ENCODE peak calls at places on chromosomes 11 and 22, in seven cellular contexts. T, H, Y, G, E, B and O are unnamed samples.
A peak's percentile ranks its signal among the peaks of the same experiment; 100 is the strongest.

GRCh38 chr11:134466909-134467567 is 55.0 kb upstream of the B3GAT1 start:
- DNase-seq in T (no peak), H (no peak), Y (no peak), G (no peak), B (no peak), E (no peak), O (no peak)

GRCh38 chr22:39980635-39981034 is 14.1 kb upstream of the FAM83F start:
- DNase-seq in B (no peak), G (no peak), T (no peak), Y (peak; percentile 55), H (no peak), E (no peak), O (no peak)

GRCh38 chr11:14593671-14594070 is 49.9 kb upstream of the PDE3B start:
- DNase-seq in T (no peak), B (no peak), Y (no peak), E (no peak), G (no peak), H (no peak), O (no peak)

GRCh38 chr11:92224394-92225205 is at the start of gene FAT3:
- DNase-seq in G (peak; percentile 73), B (peak; percentile 67), H (peak; percentile 79), Y (peak; percentile 43), T (peak; percentile 86), E (peak; percentile 21), O (peak; percentile 58)

GRCh38 chr11:116640641-116641402 is 132.0 kb downstream of the BUD13 start:
- DNase-seq in H (peak; percentile 86), Y (no peak), B (no peak), E (no peak), T (no peak), G (no peak), O (peak; percentile 81)

GRCh38 chr11:57775474-57775873 is 13.9 kb downstream of the CTNND1 start:
- DNase-seq in B (no peak), T (no peak), E (no peak), H (no peak), G (no peak), Y (no peak), O (no peak)

GRCh38 chr11:94528551-94528950 is 15.2 kb upstream of the FUT4 start:
- DNase-seq in T (no peak), E (no peak), H (no peak), G (no peak), B (no peak), Y (no peak), O (no peak)

GRCh38 chr11:59158206-59159068 is 13.5 kb upstream of the DTX4 start:
- DNase-seq in E (no peak), Y (peak; percentile 84), G (peak; percentile 40), T (peak; percentile 72), B (no peak), H (peak; percentile 74), O (peak; percentile 66)

GRCh38 chr11:128492461-128492860 is 94.9 kb downstream of the ETS1 start:
- DNase-seq in H (no peak), G (no peak), Y (peak; percentile 47), B (no peak), T (no peak), E (no peak), O (peak; percentile 36)

GRCh38 chr11:36388086-36388485 is 92.0 kb downstream of the PRR5L start:
- DNase-seq in Y (no peak), E (no peak), H (no peak), B (no peak), T (no peak), G (no peak), O (no peak)

GRCh38 chr22:19289475-19290161 is 1.9 kb downstream of the CLTCL1 start:
- DNase-seq in B (no peak), E (no peak), G (no peak), Y (peak; percentile 90), T (no peak), H (no peak), O (no peak)

GRCh38 chr11:86737752-86738151 is 62.6 kb upstream of the PRSS23 start:
- DNase-seq in Y (peak; percentile 50), T (no peak), B (no peak), E (no peak), G (no peak), H (no peak), O (peak; percentile 1)

GRCh38 chr11:59669611-59670009 is 773 bp upstream of the PATL1 start:
- DNase-seq in G (no peak), T (no peak), H (no peak), B (no peak), E (peak; percentile 35), Y (peak; percentile 82), O (no peak)

GRCh38 chr11:59708537-59708936 is 5.1 kb downstream of the OR10V1 start:
- DNase-seq in B (no peak), H (no peak), G (no peak), Y (peak; percentile 27), E (no peak), T (no peak), O (no peak)

GRCh38 chr11:40281055-40281580 is 1178.3 kb downstream of the LRRC4C start:
- DNase-seq in H (peak; percentile 47), Y (no peak), T (no peak), G (no peak), E (no peak), B (no peak), O (no peak)

GRCh38 chr11:65446446-65447277 is 24.1 kb downstream of the NEAT1 start:
- DNase-seq in B (no peak), T (no peak), E (no peak), H (no peak), G (no peak), Y (peak; percentile 73), O (no peak)

GRCh38 chr11:32374261-32374711 is 61.1 kb downstream of the WT1 start:
- DNase-seq in Y (peak; percentile 46), B (peak; percentile 13), G (no peak), H (no peak), T (peak; percentile 86), E (no peak), O (peak; percentile 26)

GRCh38 chr11:520428-521178 is 13.6 kb upstream of the RNH1 start:
- DNase-seq in G (no peak), Y (no peak), H (no peak), B (no peak), E (no peak), T (peak; percentile 71), O (no peak)

GRCh38 chr11:113778111-113778910 is 1.3 kb upstream of the CLDN25 start:
- DNase-seq in G (peak; percentile 56), Y (peak; percentile 5), H (peak; percentile 90), E (peak; percentile 47), T (no peak), B (peak; percentile 17), O (peak; percentile 57)

GRCh38 chr11:45743556-45744468 is 61.1 kb upstream of the SLC35C1 start:
- DNase-seq in H (no peak), T (peak; percentile 49), G (no peak), E (no peak), Y (no peak), B (no peak), O (no peak)

GRCh38 chr11:60887531-60887930 is 18.9 kb downstream of the PRPF19 start:
- DNase-seq in E (no peak), B (peak; percentile 44), G (peak; percentile 79), T (peak; percentile 71), Y (peak; percentile 78), H (peak; percentile 47), O (peak; percentile 52)

GRCh38 chr11:3006505-3007260 is 14.6 kb upstream of the NAP1L4 start:
- DNase-seq in B (no peak), H (no peak), G (no peak), E (peak; percentile 11), Y (no peak), T (no peak), O (no peak)

GRCh38 chr11:117610901-117611300 is 186.1 kb downstream of the DSCAML1 start:
- DNase-seq in H (no peak), Y (peak; percentile 11), G (no peak), B (no peak), E (no peak), T (no peak), O (peak; percentile 79)

GRCh38 chr11:2561283-2562180 is 116.7 kb downstream of the KCNQ1 start:
- DNase-seq in T (no peak), Y (no peak), G (no peak), H (no peak), E (no peak), B (no peak), O (no peak)

GRCh38 chr11:75706260-75706729 is 11.3 kb upstream of the MOGAT2 start:
- DNase-seq in G (peak; percentile 77), Y (peak; percentile 86), B (peak; percentile 75), T (peak; percentile 91), E (peak; percentile 42), H (peak; percentile 84), O (peak; percentile 64)

GRCh38 chr11:75492181-75492820 is 33.4 kb downstream of the GDPD5 start:
- DNase-seq in T (no peak), E (no peak), Y (peak; percentile 31), G (no peak), B (no peak), H (no peak), O (no peak)

GRCh38 chr11:61598886-61599868 is 18.3 kb upstream of the SYT7 start:
- DNase-seq in T (peak; percentile 91), Y (peak; percentile 51), G (no peak), H (no peak), B (no peak), E (no peak), O (no peak)

GRCh38 chr11:134725939-134726639 is 314.0 kb upstream of the B3GAT1 start:
- DNase-seq in Y (no peak), G (no peak), T (peak; percentile 74), B (no peak), E (no peak), H (peak; percentile 26), O (no peak)

GRCh38 chr11:117859713-117860112 is 16.7 kb downstream of the FXYD6 start:
- DNase-seq in E (no peak), Y (no peak), B (no peak), G (no peak), H (no peak), T (peak; percentile 13), O (no peak)

GRCh38 chr22:36439481-36440271 is 41.8 kb downstream of the TXN2 start:
- DNase-seq in Y (peak; percentile 94), E (no peak), B (peak; percentile 40), G (no peak), H (no peak), T (no peak), O (no peak)

GRCh38 chr11:12137938-12138731 is 27.7 kb downstream of the MICAL2 start:
- DNase-seq in E (no peak), T (peak; percentile 49), B (no peak), H (no peak), Y (peak; percentile 86), G (no peak), O (no peak)

GRCh38 chr11:121257976-121258375 is 34.6 kb upstream of the SC5D start:
- DNase-seq in Y (no peak), G (no peak), E (no peak), H (no peak), B (no peak), T (no peak), O (no peak)